ENCODE peak calls at places on chromosome X, in seven cellular contexts. X is omental fat pad; U is activated gamma-delta T cell treated with Interleukin-2 at 50 U/mL for 16 hours; I is T-helper 2 cell; Z is GM03348; A is activated CD8-positive, alpha-beta memory T cell treated with anti-CD3 and anti-CD28 coated beads, Interleukin-2, amount 50 U/mL, for 4 hours; K is activated naive CD4-positive, alpha-beta T cell. G is an unnamed sample.
A peak's percentile ranks its signal among the peaks of the same experiment; 100 is the strongest.

GRCh38 chrX:116694046-116694445 is 231.3 kb upstream of the CT83 start:
- DNase-seq in I (no peak), U (no peak), K (no peak), A (no peak), X (no peak), Z (no peak), G (no peak)

GRCh38 chrX:22155126-22155525 is 117.6 kb upstream of the CBLL2 start:
- DNase-seq in I (no peak), A (no peak), X (no peak), U (no peak), K (no peak), Z (no peak), G (no peak)

GRCh38 chrX:85569096-85569495 is 189.6 kb upstream of the POF1B start:
- DNase-seq in K (no peak), A (no peak), I (no peak), Z (no peak), X (no peak), U (no peak), G (no peak)

GRCh38 chrX:50736651-50737050 is 77.3 kb downstream of the SHROOM4 start:
- DNase-seq in X (no peak), I (no peak), K (no peak), U (no peak), A (no peak), Z (no peak), G (no peak)

GRCh38 chrX:110241816-110242215 is 76.1 kb downstream of the AMMECR1 start:
- DNase-seq in Z (no peak), I (no peak), U (no peak), X (no peak), K (no peak), A (no peak), G (no peak)

GRCh38 chrX:44344194-44344593 is 722 bp upstream of the EFHC2 start:
- DNase-seq in Z (peak; percentile 2), X (no peak), A (peak; percentile 50), I (peak; percentile 83), U (peak; percentile 60), K (peak; percentile 23), G (peak; percentile 64)

GRCh38 chrX:124902953-124903352 is 416.7 kb upstream of the TEX13C start:
- DNase-seq in A (no peak), I (no peak), X (no peak), K (no peak), Z (no peak), U (no peak), G (no peak)

GRCh38 chrX:39238017-39238416 is 436.8 kb downstream of the MID1IP1 start:
- DNase-seq in I (no peak), A (no peak), Z (no peak), K (no peak), X (no peak), U (no peak), G (no peak)

GRCh38 chrX:136146614-136147319 is 566 bp upstream of the FHL1 start:
- DNase-seq in Z (no peak), X (no peak), U (peak; percentile 4), K (peak; percentile 15), I (peak; percentile 22), A (peak; percentile 28), G (peak; percentile 39)

GRCh38 chrX:139156356-139156755 is 374.2 kb upstream of the F9 start:
- DNase-seq in U (no peak), Z (no peak), K (no peak), I (no peak), A (no peak), X (no peak), G (no peak)

GRCh38 chrX:123153846-123154335 is 30.2 kb upstream of the GRIA3 start:
- DNase-seq in A (no peak), X (no peak), U (no peak), I (no peak), Z (no peak), K (no peak), G (no peak)

GRCh38 chrX:141760761-141761160 is 62.2 kb upstream of the SPANXD start:
- DNase-seq in K (no peak), X (no peak), Z (peak; percentile 1), I (no peak), U (no peak), A (no peak), G (no peak)

GRCh38 chrX:102624105-102624504 is 24.8 kb downstream of the ARMCX5 start:
- DNase-seq in A (no peak), U (no peak), I (no peak), X (no peak), K (no peak), Z (no peak), G (no peak)

GRCh38 chrX:6325437-6325836 is 96.8 kb upstream of the NLGN4X start:
- DNase-seq in I (no peak), Z (no peak), K (no peak), X (no peak), U (no peak), A (no peak), G (no peak)

GRCh38 chrX:41946230-41946629 is 22.9 kb upstream of the CASK start:
- DNase-seq in X (no peak), I (no peak), A (no peak), K (no peak), U (no peak), Z (no peak), G (no peak)

GRCh38 chrX:121179972-121180371 is 132.6 kb downstream of the GLUD2 start:
- DNase-seq in K (no peak), X (no peak), A (no peak), U (no peak), Z (no peak), I (no peak), G (no peak)